ENCODE peak calls at places on chromosomes 3 and 15, in nine cellular contexts. One of them, this sample, is unnamed.

GRCh38 chr15:85331666-85332261 is 48.6 kb upstream of the AKAP13 start:
- DNase-seq in PC-3: peak
- DNase-seq in BE2C: no peak
- DNase-seq in mucosa of descending colon: no peak
- DNase-seq in A549: no peak
- DNase-seq in IMR-90: no peak
- DNase-seq in breast epithelium: no peak
- DNase-seq in foreskin fibroblast: peak
- DNase-seq in cardiac fibroblast: peak
- DNase-seq in this sample: no peak

GRCh38 chr3:52444860-52445793 is at the start of gene SEMA3G:
- DNase-seq in cardiac fibroblast: peak
- DNase-seq in mucosa of descending colon: peak
- DNase-seq in BE2C: peak
- DNase-seq in A549: peak
- DNase-seq in foreskin fibroblast: peak
- DNase-seq in IMR-90: peak
- DNase-seq in PC-3: peak
- DNase-seq in breast epithelium: peak
- DNase-seq in this sample: no peak

GRCh38 chr3:141271279-141272033 is 39.8 kb downstream of the PXYLP1 start:
- DNase-seq in breast epithelium: no peak
- DNase-seq in IMR-90: no peak
- DNase-seq in BE2C: no peak
- DNase-seq in cardiac fibroblast: no peak
- DNase-seq in foreskin fibroblast: no peak
- DNase-seq in A549: no peak
- DNase-seq in mucosa of descending colon: no peak
- DNase-seq in PC-3: no peak
- DNase-seq in this sample: no peak

GRCh38 chr3:115648559-115648958 is 25.2 kb downstream of the GAP43 start:
- DNase-seq in BE2C: no peak
- DNase-seq in IMR-90: peak
- DNase-seq in mucosa of descending colon: no peak
- DNase-seq in A549: no peak
- DNase-seq in PC-3: no peak
- DNase-seq in breast epithelium: no peak
- DNase-seq in cardiac fibroblast: peak
- DNase-seq in foreskin fibroblast: peak
- DNase-seq in this sample: no peak

GRCh38 chr3:38548154-38548931 is 52.2 kb downstream of the EXOG start:
- DNase-seq in A549: no peak
- DNase-seq in IMR-90: no peak
- DNase-seq in foreskin fibroblast: no peak
- DNase-seq in mucosa of descending colon: no peak
- DNase-seq in cardiac fibroblast: no peak
- DNase-seq in PC-3: peak
- DNase-seq in BE2C: no peak
- DNase-seq in breast epithelium: no peak
- DNase-seq in this sample: peak

GRCh38 chr3:45153658-45154437 is 7.7 kb upstream of the CDCP1 start:
- DNase-seq in BE2C: no peak
- DNase-seq in breast epithelium: no peak
- DNase-seq in IMR-90: peak
- DNase-seq in foreskin fibroblast: peak
- DNase-seq in A549: no peak
- DNase-seq in PC-3: no peak
- DNase-seq in mucosa of descending colon: no peak
- DNase-seq in cardiac fibroblast: peak
- DNase-seq in this sample: no peak

GRCh38 chr15:50816191-50816590 is 50.7 kb upstream of the SPPL2A start:
- DNase-seq in PC-3: peak
- DNase-seq in mucosa of descending colon: peak
- DNase-seq in cardiac fibroblast: no peak
- DNase-seq in A549: no peak
- DNase-seq in IMR-90: no peak
- DNase-seq in breast epithelium: no peak
- DNase-seq in foreskin fibroblast: no peak
- DNase-seq in BE2C: no peak
- DNase-seq in this sample: no peak

GRCh38 chr3:190382082-190382481 is 5.9 kb upstream of the CLDN16 start:
- DNase-seq in breast epithelium: no peak
- DNase-seq in IMR-90: peak
- DNase-seq in mucosa of descending colon: no peak
- DNase-seq in A549: no peak
- DNase-seq in cardiac fibroblast: peak
- DNase-seq in PC-3: peak
- DNase-seq in foreskin fibroblast: peak
- DNase-seq in BE2C: no peak
- DNase-seq in this sample: peak

GRCh38 chr3:194189243-194189791 is 53.4 kb downstream of the HES1 start:
- DNase-seq in A549: no peak
- DNase-seq in mucosa of descending colon: no peak
- DNase-seq in BE2C: peak
- DNase-seq in PC-3: no peak
- DNase-seq in IMR-90: no peak
- DNase-seq in breast epithelium: no peak
- DNase-seq in foreskin fibroblast: no peak
- DNase-seq in cardiac fibroblast: peak
- DNase-seq in this sample: no peak

GRCh38 chr3:194139085-194139976 is 3.4 kb downstream of the HES1 start:
- DNase-seq in foreskin fibroblast: peak
- DNase-seq in mucosa of descending colon: peak
- DNase-seq in IMR-90: peak
- DNase-seq in cardiac fibroblast: peak
- DNase-seq in PC-3: peak
- DNase-seq in A549: peak
- DNase-seq in BE2C: peak
- DNase-seq in breast epithelium: no peak
- DNase-seq in this sample: peak

GRCh38 chr3:37117548-37117947 is 56.8 kb downstream of the LRRFIP2 start:
- DNase-seq in cardiac fibroblast: no peak
- DNase-seq in A549: no peak
- DNase-seq in breast epithelium: no peak
- DNase-seq in BE2C: no peak
- DNase-seq in IMR-90: no peak
- DNase-seq in foreskin fibroblast: no peak
- DNase-seq in mucosa of descending colon: no peak
- DNase-seq in PC-3: no peak
- DNase-seq in this sample: no peak

GRCh38 chr15:81941479-81941878 is 104.3 kb downstream of the MEX3B start:
- DNase-seq in breast epithelium: no peak
- DNase-seq in foreskin fibroblast: no peak
- DNase-seq in cardiac fibroblast: no peak
- DNase-seq in IMR-90: no peak
- DNase-seq in mucosa of descending colon: no peak
- DNase-seq in A549: no peak
- DNase-seq in PC-3: no peak
- DNase-seq in BE2C: no peak
- DNase-seq in this sample: no peak

DNA sequence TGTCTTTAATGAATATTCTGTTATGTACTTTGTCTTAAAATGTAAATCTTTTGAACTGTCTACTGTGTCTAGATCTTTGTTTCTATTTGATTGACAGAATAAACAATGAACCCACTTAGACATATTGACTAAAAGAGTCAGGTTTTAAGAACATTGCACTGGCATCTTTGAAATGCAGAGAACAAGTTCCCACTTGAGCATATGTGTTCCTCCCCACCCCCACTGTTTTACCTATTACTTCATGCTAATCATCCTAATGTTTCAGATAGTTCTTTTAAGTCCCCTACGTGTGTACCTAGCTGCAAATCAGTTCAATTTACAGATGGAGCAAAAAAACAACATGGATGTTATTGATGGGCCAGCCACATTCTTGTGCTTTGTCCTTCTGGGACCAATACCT is 11.7 kb upstream of the TCF12 start:
- DNase-seq in cardiac fibroblast: no peak
- DNase-seq in mucosa of descending colon: no peak
- DNase-seq in BE2C: no peak
- DNase-seq in breast epithelium: no peak
- DNase-seq in foreskin fibroblast: no peak
- DNase-seq in PC-3: no peak
- DNase-seq in A549: no peak
- DNase-seq in IMR-90: no peak
- DNase-seq in this sample: no peak
- H3K4me3 ChIP-seq in cardiac fibroblast: no peak
- H3K4me3 ChIP-seq in mucosa of descending colon: no peak
- H3K4me3 ChIP-seq in BE2C: no peak
- H3K4me3 ChIP-seq in breast epithelium: no peak
- H3K4me3 ChIP-seq in foreskin fibroblast: no peak
- H3K4me3 ChIP-seq in PC-3: no peak
- H3K4me3 ChIP-seq in A549: no peak
- H3K4me3 ChIP-seq in IMR-90: no peak
- H3K4me3 ChIP-seq in this sample: no peak

DNA sequence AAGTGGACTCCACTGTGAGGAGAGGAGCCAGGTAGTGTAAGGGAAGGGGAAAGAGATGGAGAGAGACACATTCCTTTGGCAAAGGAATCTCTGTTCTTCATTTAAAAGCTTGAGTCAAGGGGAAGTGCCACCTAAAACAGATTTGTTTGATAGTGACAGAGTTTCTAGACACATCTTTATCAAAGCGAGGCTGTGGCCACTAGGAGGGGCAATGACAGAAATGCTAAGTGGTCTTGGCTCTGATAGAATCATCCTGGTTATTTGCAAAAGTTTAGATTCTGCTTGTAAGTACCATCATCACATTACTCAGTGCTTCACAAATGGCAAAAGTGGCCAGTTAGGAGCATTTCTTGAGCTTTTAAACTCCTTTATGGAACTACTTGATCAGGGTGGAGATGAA is 261.4 kb downstream of the CNTN3 start:
- DNase-seq in A549: peak
- DNase-seq in foreskin fibroblast: no peak
- DNase-seq in mucosa of descending colon: no peak
- DNase-seq in BE2C: no peak
- DNase-seq in cardiac fibroblast: peak
- DNase-seq in PC-3: no peak
- DNase-seq in breast epithelium: no peak
- DNase-seq in IMR-90: no peak
- DNase-seq in this sample: no peak
- TF ChIP-seq CTCF in A549: no peak
- TF ChIP-seq CTCF in foreskin fibroblast: no peak
- TF ChIP-seq CTCF in mucosa of descending colon: no peak
- TF ChIP-seq CTCF in BE2C: peak
- TF ChIP-seq CTCF in cardiac fibroblast: peak
- TF ChIP-seq CTCF in PC-3: no peak
- TF ChIP-seq CTCF in breast epithelium: no peak
- TF ChIP-seq CTCF in IMR-90: peak
- TF ChIP-seq CTCF in this sample: no peak

DNA sequence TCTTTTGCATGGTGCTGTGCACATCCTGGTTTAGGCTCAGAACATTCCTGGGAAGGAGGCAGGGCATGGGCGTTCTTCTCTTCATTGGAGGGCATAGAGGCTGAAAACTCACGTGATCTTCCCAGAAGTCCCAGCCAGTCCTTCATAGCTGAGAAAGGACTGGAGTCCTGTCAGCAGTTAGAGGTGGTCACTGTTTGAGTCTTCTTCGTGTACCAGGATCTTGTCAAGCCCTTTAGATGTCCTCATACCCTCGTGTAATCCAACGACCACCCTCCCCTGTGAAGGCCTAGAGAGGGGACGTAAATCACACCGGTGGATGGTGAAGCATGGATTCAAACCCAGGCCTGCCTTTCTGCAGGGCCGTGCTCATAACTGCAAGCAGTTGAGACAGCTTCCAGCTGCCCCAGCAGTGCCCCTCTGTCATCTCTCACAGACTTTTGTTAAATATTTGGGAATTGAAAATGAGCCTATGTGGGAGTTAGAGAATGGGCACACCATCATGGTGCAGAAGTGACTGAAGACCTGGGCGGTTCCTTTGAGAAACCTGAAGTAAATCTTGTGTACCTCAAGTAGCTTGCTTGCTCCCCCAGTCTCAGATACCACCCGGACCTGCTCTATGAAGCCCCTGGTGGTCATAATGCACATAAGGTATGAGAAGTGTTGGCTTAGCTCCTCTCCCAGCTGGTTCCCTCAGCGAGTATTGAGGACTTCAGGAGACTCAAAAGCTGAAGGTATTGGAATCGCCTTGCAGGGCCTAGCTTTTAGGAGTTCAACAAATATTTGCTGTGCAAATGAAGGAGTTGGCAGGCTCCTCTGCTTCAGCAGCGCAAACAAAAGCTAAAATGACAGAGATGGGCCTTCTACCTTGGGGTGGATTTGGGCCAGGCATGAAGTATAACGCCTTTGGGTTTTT is 1.4 kb downstream of the CMTM8 start:
- DNase-seq in IMR-90: no peak
- DNase-seq in foreskin fibroblast: peak
- DNase-seq in mucosa of descending colon: no peak
- DNase-seq in PC-3: peak
- DNase-seq in breast epithelium: no peak
- DNase-seq in cardiac fibroblast: peak
- DNase-seq in BE2C: peak
- DNase-seq in A549: peak
- DNase-seq in this sample: peak
- H3K4me3 ChIP-seq in IMR-90: no peak
- H3K4me3 ChIP-seq in foreskin fibroblast: no peak
- H3K4me3 ChIP-seq in mucosa of descending colon: no peak
- H3K4me3 ChIP-seq in PC-3: peak
- H3K4me3 ChIP-seq in breast epithelium: peak
- H3K4me3 ChIP-seq in cardiac fibroblast: peak
- H3K4me3 ChIP-seq in BE2C: no peak
- H3K4me3 ChIP-seq in A549: peak
- H3K4me3 ChIP-seq in this sample: peak

GRCh38 chr15:74203914-74204431 is 1.4 kb upstream of the STRA6 start:
- DNase-seq in cardiac fibroblast: peak
- DNase-seq in A549: no peak
- DNase-seq in breast epithelium: peak
- DNase-seq in IMR-90: peak
- DNase-seq in BE2C: peak
- DNase-seq in mucosa of descending colon: no peak
- DNase-seq in foreskin fibroblast: peak
- DNase-seq in PC-3: no peak
- DNase-seq in this sample: no peak

GRCh38 chr15:74200871-74201419 is 1.6 kb downstream of the STRA6 start:
- DNase-seq in mucosa of descending colon: no peak
- DNase-seq in IMR-90: peak
- DNase-seq in PC-3: peak
- DNase-seq in A549: peak
- DNase-seq in foreskin fibroblast: peak
- DNase-seq in cardiac fibroblast: peak
- DNase-seq in BE2C: no peak
- DNase-seq in breast epithelium: no peak
- DNase-seq in this sample: no peak

GRCh38 chr15:74200394-74200793 is 2.2 kb downstream of the STRA6 start:
- DNase-seq in cardiac fibroblast: peak
- DNase-seq in foreskin fibroblast: peak
- DNase-seq in A549: peak
- DNase-seq in PC-3: peak
- DNase-seq in breast epithelium: peak
- DNase-seq in mucosa of descending colon: no peak
- DNase-seq in IMR-90: peak
- DNase-seq in BE2C: peak
- DNase-seq in this sample: peak

GRCh38 chr15:74201656-74202420 is 749 bp downstream of the STRA6 start:
- DNase-seq in mucosa of descending colon: no peak
- DNase-seq in breast epithelium: no peak
- DNase-seq in foreskin fibroblast: peak
- DNase-seq in PC-3: peak
- DNase-seq in BE2C: peak
- DNase-seq in IMR-90: no peak
- DNase-seq in A549: peak
- DNase-seq in cardiac fibroblast: peak
- DNase-seq in this sample: no peak

GRCh38 chr15:74202461-74203401 is at the start of gene STRA6:
- DNase-seq in foreskin fibroblast: peak
- DNase-seq in BE2C: peak
- DNase-seq in breast epithelium: peak
- DNase-seq in PC-3: no peak
- DNase-seq in mucosa of descending colon: no peak
- DNase-seq in A549: peak
- DNase-seq in IMR-90: no peak
- DNase-seq in cardiac fibroblast: no peak
- DNase-seq in this sample: no peak
- TF ChIP-seq CTCF in foreskin fibroblast: no peak
- TF ChIP-seq CTCF in BE2C: peak
- TF ChIP-seq CTCF in breast epithelium: no peak
- TF ChIP-seq CTCF in PC-3: no peak
- TF ChIP-seq CTCF in mucosa of descending colon: no peak
- TF ChIP-seq CTCF in A549: no peak
- TF ChIP-seq CTCF in IMR-90: no peak
- TF ChIP-seq CTCF in cardiac fibroblast: no peak
- TF ChIP-seq CTCF in this sample: no peak

This sample was measured in astrocyte of the cerebellum.